ENCODE peak calls at places on chromosomes 11 and 22, in eight cellular contexts. K is ovary, F is keratinocyte, T is body of pancreas, I is HL-60, G is cardiac muscle cell, A is heart right ventricle, S is GM23338. N is an unnamed sample.
A peak's percentile ranks its signal among the peaks of the same experiment; 100 is the strongest.

GRCh38 chr11:64933935-64934693 is 1.6 kb downstream of the GPHA2 start:
- DNase-seq in F (no peak), G (no peak), S (no peak), A (no peak), K (no peak), I (peak; percentile 9), T (no peak), N (no peak)

GRCh38 chr11:35363246-35364100 is 55.9 kb downstream of the SLC1A2 start:
- DNase-seq in S (no peak), F (no peak), I (no peak), K (peak; percentile 20), G (no peak), T (no peak), A (peak; percentile 34), N (peak; percentile 35)

GRCh38 chr11:64036081-64037026 is 623 bp downstream of the FLRT1 start:
- DNase-seq in I (no peak), S (peak; percentile 54), A (peak; percentile 34), K (peak; percentile 60), G (peak; percentile 40), T (peak; percentile 12), F (no peak), N (no peak)

GRCh38 chr22:42548597-42549328 is 5.0 kb upstream of the SERHL2 start:
- DNase-seq in S (peak; percentile 58), T (no peak), K (no peak), I (no peak), A (no peak), F (no peak), G (no peak), N (no peak)

GRCh38 chr11:102139081-102139498 is 28.8 kb downstream of the YAP1 start:
- DNase-seq in I (no peak), A (peak; percentile 51), K (no peak), G (peak; percentile 78), F (peak; percentile 36), T (no peak), S (peak; percentile 31), N (no peak)

GRCh38 chr11:82811369-82811768 is 77.7 kb upstream of the FAM181B start:
- DNase-seq in A (no peak), G (no peak), T (no peak), F (no peak), I (no peak), K (no peak), S (peak; percentile 19), N (no peak)

GRCh38 chr22:42083119-42083518 is 3.6 kb downstream of the SMDT1 start:
- DNase-seq in T (no peak), K (no peak), F (no peak), S (no peak), G (no peak), I (no peak), A (no peak), N (no peak)

GRCh38 chr22:42962295-42963230 is 52.4 kb downstream of the PACSIN2 start:
- DNase-seq in S (no peak), K (no peak), I (peak; percentile 79), F (no peak), G (peak; percentile 78), A (no peak), T (peak; percentile 59), N (peak; percentile 68)

GRCh38 chr11:116310215-116310614 is 462.6 kb downstream of the BUD13 start:
- DNase-seq in T (no peak), A (no peak), F (no peak), K (no peak), I (no peak), S (no peak), G (peak; percentile 75), N (no peak)

GRCh38 chr11:33063326-33063775 is 24.0 kb downstream of the TCP11L1 start:
- DNase-seq in S (no peak), F (no peak), A (no peak), G (peak; percentile 41), I (peak; percentile 57), T (no peak), K (no peak), N (no peak)

GRCh38 chr11:78151804-78152203 is 12.4 kb upstream of the ALG8 start:
- DNase-seq in T (no peak), S (no peak), K (no peak), F (no peak), A (no peak), I (no peak), G (no peak), N (no peak)

GRCh38 chr22:39942433-39943213 is 17.6 kb upstream of the TMA7B start:
- DNase-seq in G (peak; percentile 23), F (no peak), S (no peak), K (no peak), T (no peak), A (no peak), I (peak; percentile 36), N (no peak)

GRCh38 chr22:39941661-39942060 is 18.5 kb upstream of the TMA7B start:
- DNase-seq in I (no peak), T (no peak), G (no peak), A (no peak), K (no peak), S (no peak), F (no peak), N (no peak)

GRCh38 chr22:39939830-39940229 is 20.4 kb upstream of the TMA7B start:
- DNase-seq in G (no peak), I (no peak), S (no peak), F (no peak), A (no peak), K (no peak), T (no peak), N (no peak)

GRCh38 chr22:39938509-39938908 is 21.7 kb upstream of the TMA7B start:
- DNase-seq in I (no peak), S (no peak), G (no peak), F (no peak), T (no peak), K (no peak), A (no peak), N (no peak)

GRCh38 chr22:39940757-39941305 is 19.4 kb upstream of the TMA7B start:
- DNase-seq in S (peak; percentile 53), T (no peak), G (no peak), F (no peak), K (no peak), I (no peak), A (no peak), N (no peak)
- TF ChIP-seq CTCF in S (no peak), T (no peak), G (no peak), F (no peak), K (no peak), I (no peak), A (no peak), N (no peak)

GRCh38 chr11:130456276-130456675 is 7.8 kb downstream of the ADAMTS15 start:
- DNase-seq in I (no peak), K (no peak), G (no peak), T (no peak), F (no peak), S (no peak), A (no peak), N (no peak)
- H3K27ac ChIP-seq in I (no peak overlapping the region), K (no peak overlapping the region), G (no peak overlapping the region), T (no peak overlapping the region), F (no peak overlapping the region), S (no peak overlapping the region), A (peak overlapping the region; percentile 82), N (no peak overlapping the region)

GRCh38 chr11:108233277-108233945 is 10.5 kb downstream of the ATM start:
- DNase-seq in T (no peak), I (no peak), G (no peak), F (no peak), S (no peak), A (no peak), K (no peak), N (no peak)

GRCh38 chr11:108239076-108239475 is 16.2 kb downstream of the ATM start:
- DNase-seq in I (no peak), T (no peak), F (no peak), S (no peak), K (no peak), A (no peak), G (no peak), N (no peak)

GRCh38 chr11:108235192-108235591 is 12.3 kb downstream of the ATM start:
- DNase-seq in T (no peak), I (no peak), G (no peak), S (no peak), F (no peak), A (no peak), K (no peak), N (no peak)

GRCh38 chr11:108235633-108236032 is 12.8 kb downstream of the ATM start:
- DNase-seq in F (no peak), I (no peak), T (no peak), S (no peak), G (no peak), A (no peak), K (no peak), N (no peak)

GRCh38 chr11:108237058-108237481 is 14.2 kb downstream of the ATM start:
- DNase-seq in A (no peak), G (peak; percentile 5), I (no peak), S (no peak), F (no peak), K (no peak), T (no peak), N (no peak)
- H3K4me3 ChIP-seq in A (no peak overlapping the region), G (no peak overlapping the region), I (no peak overlapping the region), S (no peak overlapping the region), F (no peak overlapping the region), K (no peak overlapping the region), T (no peak overlapping the region), N (no peak overlapping the region)

GRCh38 chr22:48887394-48888332 is 940.0 kb downstream of the BRD1 start:
- DNase-seq in S (no peak), K (no peak), I (no peak), F (no peak), T (no peak), G (no peak), A (no peak), N (no peak)

GRCh38 chr22:48888466-48889208 is 939.0 kb downstream of the BRD1 start:
- DNase-seq in F (no peak), A (no peak), T (no peak), I (no peak), G (no peak), K (peak; percentile 0), S (no peak), N (no peak)

GRCh38 chr22:48885271-48885918 is 942.3 kb downstream of the BRD1 start:
- DNase-seq in T (no peak), S (no peak), I (no peak), F (no peak), A (no peak), K (peak; percentile 4), G (no peak), N (no peak)

GRCh38 chr22:48885919-48886305 is 941.8 kb downstream of the BRD1 start:
- DNase-seq in T (no peak), G (no peak), F (no peak), K (peak; percentile 4), S (no peak), I (no peak), A (no peak), N (no peak)

DNA sequence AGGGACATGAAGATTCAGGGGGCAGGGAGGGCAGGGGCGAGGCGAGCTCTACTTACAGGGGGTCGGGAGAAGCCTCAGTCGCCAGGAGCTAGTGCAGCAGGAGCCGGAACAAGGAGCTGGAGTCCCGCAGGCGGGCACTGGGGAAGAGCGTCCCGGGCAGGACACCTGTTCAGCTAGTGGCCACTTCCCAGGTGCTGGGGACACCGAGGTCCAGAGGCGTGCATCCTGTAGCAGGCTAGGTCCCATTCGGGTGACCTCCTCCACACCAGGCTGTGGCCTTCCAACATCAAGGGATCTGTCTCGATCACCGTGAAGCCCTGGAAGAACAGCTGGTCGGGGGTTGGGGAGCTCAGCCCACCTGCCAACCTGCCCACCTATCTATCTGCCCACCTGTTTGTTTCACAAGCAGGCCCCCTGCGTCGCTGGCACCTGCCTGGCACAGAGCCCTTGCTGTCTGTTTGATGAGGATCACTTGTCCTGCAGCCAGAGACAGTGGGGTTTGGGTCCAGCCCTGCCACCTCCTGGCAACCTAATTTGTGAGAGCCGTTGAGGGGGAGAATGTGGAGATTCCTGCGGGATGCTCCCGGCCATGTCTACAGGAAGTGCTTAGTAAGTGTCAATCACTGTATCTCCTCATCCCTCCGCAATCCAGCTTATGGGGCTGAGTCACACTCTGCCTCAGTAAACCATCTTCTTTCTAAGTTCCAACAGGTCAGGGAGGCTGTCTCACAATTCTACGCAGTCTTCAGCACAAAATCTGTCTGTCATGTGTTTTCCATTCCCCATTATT is 940.9 kb downstream of the BRD1 start:
- DNase-seq in K (peak; percentile 11), A (no peak), G (no peak), F (no peak), I (no peak), T (no peak), S (no peak), N (no peak)
- TF ChIP-seq CTCF in K (no peak), A (no peak), G (no peak), F (no peak), I (no peak), T (no peak), S (no peak), N (no peak)